ENCODE peak calls at places on chromosomes 2 and 18, in four cellular contexts. Z, U, R and H are unnamed samples.

GRCh38 chr2:88933980-88934379 is 242.5 kb downstream of the RPIA start:
- DNase-seq in Z (no peak), U (peak), R (no peak), H (no peak)

GRCh38 chr2:24169031-24169430 is 5.8 kb upstream of the FAM228A start:
- DNase-seq in Z (no peak), U (no peak), R (no peak), H (peak)

GRCh38 chr18:62937065-62937464 is 221.7 kb downstream of the PHLPP1 start:
- DNase-seq in Z (no peak), U (no peak), R (no peak), H (no peak)

GRCh38 chr2:15177103-15177502 is 384.0 kb downstream of the NBAS start:
- DNase-seq in Z (no peak), U (no peak), R (no peak), H (no peak)

GRCh38 chr2:65420712-65421431 is 11.5 kb downstream of the SPRED2 start:
- DNase-seq in Z (no peak), U (peak), R (no peak), H (no peak)

GRCh38 chr2:42809876-42810125 is 17.4 kb upstream of the HAAO start:
- DNase-seq in Z (peak), U (peak), R (peak), H (peak)

GRCh38 chr18:49525981-49526380 is 35.9 kb upstream of the LIPG start:
- DNase-seq in Z (no peak), U (no peak), R (no peak), H (no peak)

GRCh38 chr18:32772580-32773186 is at the start of gene KLHL14:
- DNase-seq in Z (no peak), U (no peak), R (no peak), H (no peak)

GRCh38 chr2:71410716-71411115 is 42.6 kb upstream of the DYSF start:
- DNase-seq in Z (no peak), U (no peak), R (no peak), H (no peak)

GRCh38 chr2:133364636-133365035 is 203.6 kb downstream of the NCKAP5 start:
- DNase-seq in Z (no peak), U (peak), R (no peak), H (no peak)

GRCh38 chr18:1062592-1062991 is 157.9 kb downstream of the ADCYAP1 start:
- DNase-seq in Z (no peak), U (peak), R (no peak), H (peak)

GRCh38 chr2:151189125-151189524 is 72.5 kb downstream of the RBM43 start:
- DNase-seq in Z (no peak), U (no peak), R (no peak), H (no peak)

GRCh38 chr2:31235504-31235902 is 1.6 kb downstream of the EHD3 start:
- DNase-seq in Z (no peak), U (no peak), R (no peak), H (peak)

GRCh38 chr2:168137510-168138180 is 109.8 kb downstream of the STK39 start:
- DNase-seq in Z (no peak), U (peak), R (no peak), H (no peak)

GRCh38 chr2:100011272-100011711 is 131.1 kb downstream of the AFF3 start:
- DNase-seq in Z (no peak), U (no peak), R (no peak), H (no peak)

GRCh38 chr18:32576296-32576916 is 105.7 kb upstream of the GAREM1 start:
- DNase-seq in Z (peak), U (peak), R (no peak), H (peak)

GRCh38 chr2:148812306-148812705 is 62.7 kb upstream of the KIF5C start:
- DNase-seq in Z (no peak), U (no peak), R (peak), H (no peak)

GRCh38 chr2:7749895-7750559 is 832.8 kb downstream of the RNF144A start:
- DNase-seq in Z (no peak), U (no peak), R (peak), H (no peak)